ENCODE peak calls at places on chromosomes 13 and 19, in five cellular contexts. Z is HCT116, J is H1, W is GM12878, Y is SK-N-SH. A is an unnamed sample.
A peak's percentile ranks its signal among the peaks of the same experiment; 100 is the strongest.

GRCh38 chr19:11861301-11861700 is 12.8 kb downstream of the ZNF439 start:
- DNase-seq in Z (no peak), J (no peak), W (no peak), Y (no peak), A (no peak)

GRCh38 chr19:35135389-35135909 is 590 bp upstream of the LGI4 start:
- DNase-seq in Z (peak; percentile 51), J (no peak), W (no peak), Y (peak; percentile 98), A (peak; percentile 70)

GRCh38 chr13:45510671-45511070 is 45.9 kb downstream of the COG3 start:
- DNase-seq in Z (no peak), J (no peak), W (no peak), Y (no peak), A (no peak)

GRCh38 chr13:49669735-49670309 is 21.5 kb downstream of the EBPL start:
- DNase-seq in Z (peak; percentile 63), J (no peak), W (no peak), Y (peak; percentile 84), A (peak; percentile 76)

GRCh38 chr13:94481966-94482365 is 2.5 kb upstream of the DCT start:
- DNase-seq in Z (no peak), J (no peak), W (no peak), Y (no peak), A (no peak)

GRCh38 chr19:46022431-46023310 is at the start of gene PGLYRP1:
- DNase-seq in Z (no peak), J (no peak), W (no peak), Y (no peak), A (no peak)

GRCh38 chr19:728011-728410 is 19.3 kb downstream of the PALM start:
- DNase-seq in Z (no peak), J (no peak), W (no peak), Y (no peak), A (no peak)

GRCh38 chr13:46686171-46686570 is 110.8 kb downstream of the ESD start:
- DNase-seq in Z (no peak), J (no peak), W (no peak), Y (no peak), A (peak; percentile 53)

GRCh38 chr13:79447741-79448140 is 33.2 kb upstream of the NDFIP2 start:
- DNase-seq in Z (no peak), J (no peak), W (no peak), Y (no peak), A (no peak)

GRCh38 chr13:48542581-48543341 is 9.9 kb upstream of the RCBTB2 start:
- DNase-seq in Z (no peak), J (no peak), W (no peak), Y (no peak), A (no peak)

GRCh38 chr19:33687761-33688656 is 66.3 kb downstream of the CHST8 start:
- DNase-seq in Z (no peak), J (no peak), W (no peak), Y (peak; percentile 49), A (no peak)

GRCh38 chr13:100523994-100524393 is 64.6 kb downstream of the GGACT start:
- DNase-seq in Z (no peak), J (no peak), W (no peak), Y (no peak), A (no peak)

GRCh38 chr13:84362777-84363176 is 480.5 kb upstream of the SLITRK1 start:
- DNase-seq in Z (no peak), J (no peak), W (no peak), Y (no peak), A (no peak)

GRCh38 chr13:102977471-102977870 is 88.7 kb downstream of the SLC10A2 start:
- DNase-seq in Z (no peak), J (no peak), W (no peak), Y (no peak), A (no peak)

DNA sequence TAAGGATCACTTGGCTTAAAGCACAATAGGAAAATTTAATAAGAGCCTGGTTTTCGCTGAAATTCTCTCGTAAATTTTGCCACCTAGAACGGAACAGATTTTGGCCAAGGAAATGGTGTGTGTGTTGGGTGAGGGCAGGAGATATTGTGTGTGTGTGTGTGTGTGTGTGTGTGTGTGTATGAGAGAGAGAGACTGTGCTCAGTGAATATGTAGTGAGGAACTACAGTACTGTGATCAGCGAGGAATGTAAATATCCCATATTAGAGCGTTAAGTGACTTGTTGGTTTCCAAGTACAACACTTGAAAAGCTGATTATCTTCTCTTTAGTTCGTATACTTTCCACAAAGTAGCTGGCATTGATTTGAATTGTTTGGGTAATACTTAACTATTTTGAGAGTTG is 738.9 kb downstream of the PCDH9 start:
- DNase-seq in Z (no peak), J (no peak), W (no peak), Y (no peak), A (no peak)
- TF ChIP-seq JUND in Z (no peak), J (no peak), W (no peak), Y (no peak), A (no peak)

GRCh38 chr19:29483944-29484581 is 41.7 kb upstream of the VSTM2B start:
- DNase-seq in Z (no peak), J (no peak), W (no peak), Y (no peak), A (no peak)
- TF ChIP-seq JUND in Z (no peak), J (no peak), W (no peak), Y (no peak), A (no peak)

GRCh38 chr19:51198641-51199040 is 26.2 kb upstream of the CD33 start:
- DNase-seq in Z (no peak), J (no peak), W (no peak), Y (no peak), A (no peak)
- TF ChIP-seq JUND in Z (no peak), J (no peak), W (no peak), Y (no peak), A (no peak)

GRCh38 chr19:1947651-1948209 is 6.8 kb downstream of the CSNK1G2 start:
- DNase-seq in Z (no peak), J (no peak), W (no peak), Y (no peak), A (no peak)

GRCh38 chr19:1949304-1950101 is 8.5 kb downstream of the CSNK1G2 start:
- DNase-seq in Z (no peak), J (no peak), W (no peak), Y (no peak), A (no peak)

GRCh38 chr19:1950640-1951039 is 9.7 kb downstream of the CSNK1G2 start:
- DNase-seq in Z (no peak), J (no peak), W (no peak), Y (no peak), A (no peak)

GRCh38 chr19:1945899-1946298 is 4.9 kb downstream of the CSNK1G2 start:
- DNase-seq in Z (no peak), J (no peak), W (no peak), Y (peak; percentile 93), A (peak; percentile 61)

DNA sequence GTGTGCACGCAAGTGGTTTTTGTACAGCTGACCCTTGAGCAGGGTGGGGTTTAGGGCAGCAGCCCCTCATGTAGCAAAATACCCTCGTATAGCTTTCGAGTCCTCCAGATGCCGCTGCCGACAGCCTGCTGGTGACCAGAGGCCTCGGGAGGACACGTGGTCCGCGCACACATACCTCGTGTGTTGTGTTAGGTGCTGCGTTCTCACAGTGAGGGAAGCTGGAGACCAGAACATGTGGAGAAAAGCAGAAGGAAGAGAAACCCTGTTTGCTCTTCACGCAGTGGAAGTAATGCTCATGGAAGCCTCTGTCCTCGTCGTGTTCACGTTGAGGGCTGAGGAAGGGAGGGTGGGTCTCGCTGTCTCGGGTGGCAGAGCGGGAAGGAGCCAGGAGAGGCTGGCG is 7.7 kb downstream of the CSNK1G2 start:
- DNase-seq in Z (no peak), J (no peak), W (no peak), Y (no peak), A (no peak)
- TF ChIP-seq JUND in Z (no peak), J (no peak), W (no peak), Y (no peak), A (no peak)

GRCh38 chr19:2926341-2927031 is 18.3 kb downstream of the ZNF77 start:
- DNase-seq in Z (no peak), J (no peak), W (no peak), Y (no peak), A (no peak)

GRCh38 chr19:2923510-2923909 is 21.3 kb downstream of the ZNF77 start:
- DNase-seq in Z (no peak), J (no peak), W (no peak), Y (no peak), A (no peak)

GRCh38 chr19:2927032-2927430 is 17.7 kb downstream of the ZNF77 start:
- DNase-seq in Z (no peak), J (no peak), W (no peak), Y (no peak), A (no peak)

GRCh38 chr19:2917275-2918184 is 16.8 kb downstream of the ZNF57 start:
- DNase-seq in Z (no peak), J (no peak), W (no peak), Y (no peak), A (no peak)

GRCh38 chr19:2922987-2923386 is 21.8 kb downstream of the ZNF77 start:
- DNase-seq in Z (no peak), J (no peak), W (no peak), Y (no peak), A (peak; percentile 55)
- TF ChIP-seq JUND in Z (no peak), J (no peak), W (no peak), Y (no peak), A (no peak)

A was measured in T47D.